ENCODE peak calls at places on chromosomes 2 and 18, in four cellular contexts. One of them, this sample, is unnamed.
A peak's percentile ranks its signal among the peaks of the same experiment; 100 is the strongest.

GRCh38 chr2:20025065-20025786 is 12.8 kb upstream of the MATN3 start:
- DNase-seq in foreskin fibroblast: no peak
- DNase-seq in AG10803: peak; percentile 33
- DNase-seq in bronchial epithelial cell: no peak
- DNase-seq in this sample: no peak

GRCh38 chr18:76494541-76495403 is at the start of gene ZNF516:
- DNase-seq in bronchial epithelial cell: no peak
- DNase-seq in AG10803: peak; percentile 26
- DNase-seq in foreskin fibroblast: no peak
- DNase-seq in this sample: no peak

GRCh38 chr2:170525566-170525900 is 189.6 kb upstream of the SP5 start:
- DNase-seq in AG10803: peak; percentile 95
- DNase-seq in bronchial epithelial cell: peak; percentile 92
- DNase-seq in foreskin fibroblast: peak; percentile 96
- DNase-seq in this sample: peak; percentile 99

GRCh38 chr2:10935953-10936942 is 24.5 kb downstream of the KCNF1 start:
- DNase-seq in foreskin fibroblast: peak; percentile 99
- DNase-seq in AG10803: peak; percentile 93
- DNase-seq in bronchial epithelial cell: peak; percentile 99
- DNase-seq in this sample: peak; percentile 100

GRCh38 chr18:27996792-27997191 is 180.1 kb downstream of the CDH2 start:
- DNase-seq in bronchial epithelial cell: peak; percentile 81
- DNase-seq in AG10803: peak; percentile 29
- DNase-seq in foreskin fibroblast: no peak
- DNase-seq in this sample: peak; percentile 72

GRCh38 chr2:1634681-1635341 is 109.5 kb downstream of the PXDN start:
- DNase-seq in bronchial epithelial cell: no peak
- DNase-seq in AG10803: no peak
- DNase-seq in foreskin fibroblast: no peak
- DNase-seq in this sample: no peak

GRCh38 chr2:54579682-54580349 is 123.7 kb downstream of the SPTBN1 start:
- DNase-seq in foreskin fibroblast: no peak
- DNase-seq in bronchial epithelial cell: no peak
- DNase-seq in AG10803: no peak
- DNase-seq in this sample: no peak

GRCh38 chr2:223860809-223861738 is 23.7 kb upstream of the AP1S3 start:
- DNase-seq in AG10803: peak; percentile 81
- DNase-seq in foreskin fibroblast: peak; percentile 47
- DNase-seq in bronchial epithelial cell: peak; percentile 97
- DNase-seq in this sample: peak; percentile 48

GRCh38 chr2:30511122-30512083 is 64.4 kb downstream of the LCLAT1 start:
- DNase-seq in AG10803: peak; percentile 58
- DNase-seq in foreskin fibroblast: peak; percentile 59
- DNase-seq in bronchial epithelial cell: peak; percentile 24
- DNase-seq in this sample: peak; percentile 81

GRCh38 chr2:74227646-74228045 is 29.2 kb downstream of the MTHFD2 start:
- DNase-seq in AG10803: no peak
- DNase-seq in foreskin fibroblast: no peak
- DNase-seq in bronchial epithelial cell: no peak
- DNase-seq in this sample: no peak

GRCh38 chr2:25361261-25362048 is 19.7 kb upstream of the DNMT3A start:
- DNase-seq in foreskin fibroblast: no peak
- DNase-seq in bronchial epithelial cell: no peak
- DNase-seq in AG10803: no peak
- DNase-seq in this sample: no peak
- H3K4me3 ChIP-seq in foreskin fibroblast: peak overlapping the region; percentile 41
- H3K4me3 ChIP-seq in bronchial epithelial cell: no peak overlapping the region
- H3K4me3 ChIP-seq in AG10803: peak overlapping the region; percentile 36
- H3K4me3 ChIP-seq in this sample: peak overlapping the region; percentile 23

GRCh38 chr2:36370281-36370680 is 14.7 kb downstream of the CRIM1 start:
- DNase-seq in AG10803: no peak
- DNase-seq in foreskin fibroblast: no peak
- DNase-seq in bronchial epithelial cell: no peak
- DNase-seq in this sample: no peak

GRCh38 chr2:36373149-36373880 is 17.7 kb downstream of the CRIM1 start:
- DNase-seq in bronchial epithelial cell: peak; percentile 84
- DNase-seq in AG10803: peak; percentile 77
- DNase-seq in foreskin fibroblast: peak; percentile 60
- DNase-seq in this sample: peak; percentile 80

GRCh38 chr2:36369711-36370110 is 14.1 kb downstream of the CRIM1 start:
- DNase-seq in bronchial epithelial cell: no peak
- DNase-seq in foreskin fibroblast: no peak
- DNase-seq in AG10803: no peak
- DNase-seq in this sample: no peak

GRCh38 chr2:36371070-36371962 is 15.7 kb downstream of the CRIM1 start:
- DNase-seq in bronchial epithelial cell: no peak
- DNase-seq in AG10803: peak; percentile 72
- DNase-seq in foreskin fibroblast: peak; percentile 62
- DNase-seq in this sample: peak; percentile 62

GRCh38 chr2:36371963-36372391 is 16.4 kb downstream of the CRIM1 start:
- DNase-seq in foreskin fibroblast: peak; percentile 77
- DNase-seq in bronchial epithelial cell: peak; percentile 87
- DNase-seq in AG10803: peak; percentile 96
- DNase-seq in this sample: peak; percentile 86
- H3K4me3 ChIP-seq in foreskin fibroblast: no peak overlapping the region
- H3K4me3 ChIP-seq in bronchial epithelial cell: no peak overlapping the region
- H3K4me3 ChIP-seq in AG10803: no peak overlapping the region
- H3K4me3 ChIP-seq in this sample: no peak overlapping the region

DNA sequence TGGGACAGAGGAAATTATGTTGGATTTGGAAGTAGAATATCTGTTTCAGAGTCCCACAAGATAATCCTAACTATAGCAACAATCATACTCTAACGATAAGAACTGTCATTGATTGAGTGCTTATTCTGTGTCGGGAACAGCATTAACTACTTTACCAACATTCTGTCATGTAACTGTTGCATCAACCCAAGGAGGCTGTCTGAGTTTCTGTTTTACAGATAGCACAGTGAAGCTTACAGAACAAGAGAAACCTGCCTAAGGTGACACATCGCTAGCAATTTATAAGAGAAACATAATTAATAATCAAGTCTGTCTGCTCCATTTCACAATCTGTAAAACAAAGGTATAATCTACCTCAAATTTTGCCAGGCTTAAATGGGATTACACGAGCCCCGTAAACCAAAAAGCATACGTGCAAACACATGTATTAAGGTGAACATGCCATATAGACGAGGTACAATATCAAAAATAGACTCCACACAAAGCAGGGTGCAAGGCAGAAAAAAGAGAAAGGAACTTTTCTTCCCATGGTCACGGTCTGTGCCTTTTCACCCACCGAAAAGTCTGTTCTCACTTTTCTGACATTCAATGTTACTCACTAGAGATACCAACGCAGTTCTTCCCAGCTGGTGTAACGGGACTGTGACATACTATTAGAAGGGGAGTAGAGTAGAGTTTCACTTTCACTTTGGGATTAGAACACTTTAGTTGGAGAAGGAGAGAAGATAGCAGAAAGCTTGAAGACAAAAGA is 37.2 kb upstream of the SLC8A1 start:
- DNase-seq in AG10803: peak; percentile 37
- DNase-seq in bronchial epithelial cell: no peak
- DNase-seq in foreskin fibroblast: peak; percentile 38
- DNase-seq in this sample: peak; percentile 28
- H3K4me3 ChIP-seq in AG10803: peak overlapping the region; percentile 39
- H3K4me3 ChIP-seq in bronchial epithelial cell: no peak overlapping the region
- H3K4me3 ChIP-seq in foreskin fibroblast: peak overlapping the region; percentile 40
- H3K4me3 ChIP-seq in this sample: no peak overlapping the region

GRCh38 chr2:114537777-114538176 is 95.3 kb downstream of the DPP10 start:
- DNase-seq in bronchial epithelial cell: no peak
- DNase-seq in AG10803: no peak
- DNase-seq in foreskin fibroblast: no peak
- DNase-seq in this sample: no peak

GRCh38 chr2:114545052-114545451 is 102.6 kb downstream of the DPP10 start:
- DNase-seq in AG10803: no peak
- DNase-seq in bronchial epithelial cell: no peak
- DNase-seq in foreskin fibroblast: no peak
- DNase-seq in this sample: no peak

GRCh38 chr2:114546511-114546910 is 104.1 kb downstream of the DPP10 start:
- DNase-seq in AG10803: no peak
- DNase-seq in bronchial epithelial cell: no peak
- DNase-seq in foreskin fibroblast: no peak
- DNase-seq in this sample: no peak

GRCh38 chr2:114548151-114548550 is 105.7 kb downstream of the DPP10 start:
- DNase-seq in AG10803: no peak
- DNase-seq in foreskin fibroblast: no peak
- DNase-seq in bronchial epithelial cell: no peak
- DNase-seq in this sample: no peak

DNA sequence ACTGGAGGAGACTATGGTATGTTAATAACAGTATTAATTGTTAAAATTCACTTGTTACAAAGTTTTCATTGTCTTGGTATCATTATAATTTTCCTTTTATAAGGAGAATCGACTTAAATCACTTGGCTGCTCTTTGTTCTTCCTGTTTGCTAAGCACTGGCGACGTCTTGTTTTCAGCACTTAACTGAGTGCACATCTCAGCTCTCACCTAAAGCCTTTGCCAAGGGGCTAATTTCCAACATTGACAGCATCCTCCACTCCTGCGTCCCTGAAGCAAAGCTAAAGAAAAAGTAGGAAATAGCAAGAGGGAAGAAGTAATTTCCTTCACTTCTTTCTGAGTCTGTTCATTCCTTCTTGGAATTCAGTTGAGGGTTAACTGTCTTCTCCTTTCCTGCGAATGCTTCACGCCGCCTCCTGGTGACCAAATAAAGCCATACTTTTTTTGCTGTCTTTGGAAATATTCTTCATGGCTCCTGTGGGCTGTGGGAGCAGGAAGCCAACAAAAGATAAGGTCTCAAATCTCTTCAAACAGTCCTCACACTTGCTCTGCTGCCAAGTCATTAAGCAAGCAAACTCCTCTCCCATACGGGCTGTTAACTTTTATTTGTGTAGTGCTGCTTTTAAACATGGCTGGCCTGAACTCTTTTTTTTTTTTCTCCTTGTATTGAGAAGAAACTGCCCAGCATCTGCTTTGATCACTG is 100.8 kb downstream of the DPP10 start:
- DNase-seq in AG10803: peak; percentile 1
- DNase-seq in foreskin fibroblast: no peak
- DNase-seq in bronchial epithelial cell: no peak
- DNase-seq in this sample: no peak
- H3K4me3 ChIP-seq in AG10803: no peak overlapping the region
- H3K4me3 ChIP-seq in foreskin fibroblast: no peak overlapping the region
- H3K4me3 ChIP-seq in bronchial epithelial cell: no peak overlapping the region
- H3K4me3 ChIP-seq in this sample: no peak overlapping the region

This sample was measured in fibroblast of mammary gland.